ENCODE peak calls at places on chromosomes 12 and 14, in four cellular contexts. One of them, this sample, is unnamed.

GRCh38 chr12:45789025-45789424 is 59.5 kb downstream of the ARID2 start:
- DNase-seq in IMR-90: peak; percentile 11
- DNase-seq in mammary epithelial cell: no peak
- DNase-seq in Karpas-422: peak; percentile 74
- DNase-seq in this sample: no peak

GRCh38 chr12:5064913-5065490 is 21.3 kb downstream of the KCNA5 start:
- DNase-seq in IMR-90: no peak
- DNase-seq in mammary epithelial cell: no peak
- DNase-seq in Karpas-422: no peak
- DNase-seq in this sample: no peak

GRCh38 chr14:65838565-65838964 is 426.0 kb downstream of the FUT8 start:
- DNase-seq in IMR-90: no peak
- DNase-seq in mammary epithelial cell: no peak
- DNase-seq in Karpas-422: no peak
- DNase-seq in this sample: no peak

GRCh38 chr12:67630373-67631088 is 18.0 kb upstream of the DYRK2 start:
- DNase-seq in IMR-90: no peak
- DNase-seq in mammary epithelial cell: no peak
- DNase-seq in Karpas-422: peak; percentile 61
- DNase-seq in this sample: no peak

GRCh38 chr12:69685810-69686209 is 13.3 kb downstream of the BEST3 start:
- DNase-seq in IMR-90: peak; percentile 81
- DNase-seq in mammary epithelial cell: peak; percentile 95
- DNase-seq in Karpas-422: no peak
- DNase-seq in this sample: peak; percentile 65

GRCh38 chr12:58443981-58444371 is 476.3 kb downstream of the LRIG3 start:
- DNase-seq in IMR-90: peak; percentile 59
- DNase-seq in mammary epithelial cell: no peak
- DNase-seq in Karpas-422: no peak
- DNase-seq in this sample: peak; percentile 88

GRCh38 chr12:85280138-85280983 is at the start of gene ALX1:
- DNase-seq in IMR-90: peak; percentile 4
- DNase-seq in mammary epithelial cell: peak; percentile 16
- DNase-seq in Karpas-422: no peak
- DNase-seq in this sample: no peak

GRCh38 chr12:104407922-104408321 is 48.8 kb upstream of the CHST11 start:
- DNase-seq in IMR-90: no peak
- DNase-seq in mammary epithelial cell: no peak
- DNase-seq in Karpas-422: no peak
- DNase-seq in this sample: no peak

GRCh38 chr14:69313176-69313575 is 53.2 kb downstream of the GALNT16 start:
- DNase-seq in IMR-90: no peak
- DNase-seq in mammary epithelial cell: no peak
- DNase-seq in Karpas-422: no peak
- DNase-seq in this sample: no peak

DNA sequence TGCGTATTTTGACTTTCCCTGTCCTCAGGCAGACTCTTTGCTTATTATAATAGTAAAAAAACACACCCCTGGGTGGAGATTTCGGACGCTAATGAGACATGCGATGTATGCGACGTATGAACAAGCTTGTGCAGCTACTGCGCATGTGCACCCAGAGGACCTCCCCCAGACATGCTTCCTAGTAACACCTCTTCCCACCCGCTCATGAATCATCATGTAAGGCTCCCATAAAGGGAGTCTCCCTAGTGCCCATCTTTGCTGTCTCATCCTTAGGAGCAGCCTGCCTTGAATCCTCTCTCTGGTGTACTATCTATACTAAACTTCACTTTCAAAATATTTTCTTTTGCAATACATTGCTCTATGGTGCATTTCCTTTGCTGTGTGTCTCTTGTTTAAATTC is 210.1 kb downstream of the TMEM132D start:
- DNase-seq in IMR-90: no peak
- DNase-seq in mammary epithelial cell: no peak
- DNase-seq in Karpas-422: no peak
- DNase-seq in this sample: no peak
- H3K9ac ChIP-seq in IMR-90: no peak overlapping the region
- H3K9ac ChIP-seq in mammary epithelial cell: no peak overlapping the region
- H3K9ac ChIP-seq in Karpas-422: no peak overlapping the region
- H3K9ac ChIP-seq in this sample: no peak overlapping the region

GRCh38 chr14:30799933-30800332 is 74.4 kb upstream of the COCH start:
- DNase-seq in IMR-90: no peak
- DNase-seq in mammary epithelial cell: no peak
- DNase-seq in Karpas-422: no peak
- DNase-seq in this sample: no peak

GRCh38 chr14:30796707-30797106 is 77.7 kb upstream of the COCH start:
- DNase-seq in IMR-90: no peak
- DNase-seq in mammary epithelial cell: no peak
- DNase-seq in Karpas-422: no peak
- DNase-seq in this sample: no peak

GRCh38 chr14:30798961-30799360 is 75.4 kb upstream of the COCH start:
- DNase-seq in IMR-90: no peak
- DNase-seq in mammary epithelial cell: no peak
- DNase-seq in Karpas-422: no peak
- DNase-seq in this sample: no peak

GRCh38 chr14:30798516-30798915 is 75.8 kb upstream of the COCH start:
- DNase-seq in IMR-90: no peak
- DNase-seq in mammary epithelial cell: no peak
- DNase-seq in Karpas-422: no peak
- DNase-seq in this sample: no peak
- H3K9ac ChIP-seq in IMR-90: no peak overlapping the region
- H3K9ac ChIP-seq in mammary epithelial cell: no peak overlapping the region
- H3K9ac ChIP-seq in Karpas-422: no peak overlapping the region
- H3K9ac ChIP-seq in this sample: no peak overlapping the region

GRCh38 chr12:64781374-64782029 is 22.3 kb upstream of the GNS start:
- DNase-seq in IMR-90: no peak
- DNase-seq in mammary epithelial cell: no peak
- DNase-seq in Karpas-422: no peak
- DNase-seq in this sample: no peak
- H3K9ac ChIP-seq in IMR-90: no peak overlapping the region
- H3K9ac ChIP-seq in mammary epithelial cell: no peak overlapping the region
- H3K9ac ChIP-seq in Karpas-422: no peak overlapping the region
- H3K9ac ChIP-seq in this sample: no peak overlapping the region

GRCh38 chr12:24902521-24903304 is 46.2 kb downstream of the BCAT1 start:
- DNase-seq in IMR-90: no peak
- DNase-seq in mammary epithelial cell: peak; percentile 40
- DNase-seq in Karpas-422: no peak
- DNase-seq in this sample: peak; percentile 40
- H3K9ac ChIP-seq in IMR-90: peak overlapping the region; percentile 57
- H3K9ac ChIP-seq in mammary epithelial cell: no peak overlapping the region
- H3K9ac ChIP-seq in Karpas-422: no peak overlapping the region
- H3K9ac ChIP-seq in this sample: peak overlapping the region; percentile 81

DNA sequence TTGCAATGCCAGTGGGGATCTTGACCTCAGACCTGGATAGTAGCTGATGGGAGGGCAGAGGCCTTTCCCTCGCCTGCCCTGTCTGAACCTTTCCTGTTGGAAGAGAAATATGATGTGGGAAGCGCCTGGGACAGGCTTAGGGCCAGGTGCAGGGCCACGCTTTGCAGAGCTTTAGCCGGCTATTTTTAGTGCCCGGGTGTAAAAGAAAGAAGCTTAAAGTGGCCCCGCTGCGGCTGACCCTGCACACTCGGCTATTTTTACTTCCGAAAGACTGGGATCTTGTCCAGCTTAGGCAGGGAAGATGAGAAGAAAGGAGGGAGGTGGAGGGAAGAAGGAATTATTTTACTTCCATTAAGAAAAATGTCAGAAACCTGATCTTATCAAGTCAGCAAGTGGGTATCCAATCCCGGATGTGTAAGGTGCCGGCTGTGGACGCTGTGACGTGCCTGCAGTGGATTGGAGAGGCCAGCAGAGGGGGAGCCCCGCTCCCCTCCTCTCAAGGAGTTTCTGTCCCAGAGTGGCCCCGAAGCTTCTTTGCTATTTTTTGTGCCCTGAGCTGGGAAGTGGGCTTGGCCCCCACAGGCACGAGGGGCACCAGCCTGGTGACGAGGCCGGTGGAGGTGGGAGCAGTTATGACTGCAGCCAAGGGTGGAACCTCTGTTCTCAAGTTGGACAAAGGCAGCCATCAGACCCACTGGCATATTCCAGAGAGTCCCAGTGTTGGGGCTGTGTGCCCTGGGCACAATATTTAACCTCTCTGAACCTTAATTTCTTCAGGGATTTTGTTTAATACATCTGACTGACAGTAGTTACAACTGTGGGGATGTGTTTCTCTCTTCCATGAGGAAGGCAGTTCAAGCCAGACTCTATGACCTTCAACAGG is 97.7 kb downstream of the ESRRB start:
- DNase-seq in IMR-90: peak; percentile 6
- DNase-seq in mammary epithelial cell: no peak
- DNase-seq in Karpas-422: no peak
- DNase-seq in this sample: peak; percentile 6
- H3K9ac ChIP-seq in IMR-90: no peak overlapping the region
- H3K9ac ChIP-seq in mammary epithelial cell: no peak overlapping the region
- H3K9ac ChIP-seq in Karpas-422: no peak overlapping the region
- H3K9ac ChIP-seq in this sample: no peak overlapping the region